ENCODE peak calls at places on chromosome 13, in four cellular contexts. D is GM12878, Y is HCT116, K is K562. L is an unnamed sample.

GRCh38 chr13:38350114-38350617 is 515 bp downstream of the UFM1 start:
- DNase-seq in D (no peak), Y (peak), K (peak), L (peak)

GRCh38 chr13:76663941-76664340 is 222.3 kb downstream of the KCTD12 start:
- DNase-seq in D (no peak), Y (no peak), K (no peak), L (no peak)

GRCh38 chr13:84481958-84482357 is 599.7 kb upstream of the SLITRK1 start:
- DNase-seq in D (no peak), Y (no peak), K (no peak), L (no peak)

GRCh38 chr13:30906411-30906990 is 430 bp downstream of the MEDAG start:
- DNase-seq in D (no peak), Y (no peak), K (no peak), L (no peak)

GRCh38 chr13:92573467-92574057 is 653.0 kb upstream of the GPC6 start:
- DNase-seq in D (no peak), Y (no peak), K (peak), L (no peak)

GRCh38 chr13:66534561-66534960 is 695.6 kb downstream of the PCDH9 start:
- DNase-seq in D (no peak), Y (no peak), K (no peak), L (no peak)

GRCh38 chr13:34833562-34834182 is 108.4 kb upstream of the NBEA start:
- DNase-seq in D (no peak), Y (peak), K (no peak), L (no peak)

GRCh38 chr13:23506071-23506820 is 64.0 kb upstream of the TNFRSF19 start:
- DNase-seq in D (no peak), Y (no peak), K (no peak), L (no peak)

GRCh38 chr13:78660130-78660857 is 1.3 kb upstream of the OBI1 start:
- DNase-seq in D (no peak), Y (no peak), K (no peak), L (no peak)

GRCh38 chr13:34357435-34358232 is 539.7 kb downstream of the RFC3 start:
- DNase-seq in D (no peak), Y (no peak), K (no peak), L (no peak)

GRCh38 chr13:48275507-48275906 is 28.0 kb upstream of the RB1 start:
- DNase-seq in D (no peak), Y (no peak), K (no peak), L (no peak)

GRCh38 chr13:50006426-50007135 is 8.7 kb upstream of the KCNRG start:
- DNase-seq in D (no peak), Y (no peak), K (no peak), L (no peak)

GRCh38 chr13:23851106-23851505 is 38.1 kb downstream of the MIPEP start:
- DNase-seq in D (no peak), Y (no peak), K (no peak), L (no peak)

GRCh38 chr13:97108535-97108910 is 113.6 kb upstream of the MBNL2 start:
- DNase-seq in D (no peak), Y (no peak), K (no peak), L (no peak)

GRCh38 chr13:59201836-59202235 is 961.9 kb downstream of the DIAPH3 start:
- DNase-seq in D (no peak), Y (no peak), K (no peak), L (no peak)

GRCh38 chr13:40235160-40235796 is 431.2 kb downstream of the FOXO1 start:
- DNase-seq in D (no peak), Y (no peak), K (no peak), L (no peak)

GRCh38 chr13:109785141-109785891 is 1.1 kb downstream of the IRS2 start:
- DNase-seq in D (no peak), Y (no peak), K (no peak), L (no peak)

GRCh38 chr13:35475960-35476943 is at the start of gene MAB21L1:
- DNase-seq in D (no peak), Y (no peak), K (no peak), L (no peak)

GRCh38 chr13:73657821-73658540 is 476.2 kb downstream of the KLF12 start:
- DNase-seq in D (no peak), Y (no peak), K (no peak), L (no peak)

GRCh38 chr13:92097337-92097903 is 699.0 kb downstream of the GPC5 start:
- DNase-seq in D (no peak), Y (no peak), K (no peak), L (no peak)

GRCh38 chr13:95007322-95007721 is 293.9 kb downstream of the ABCC4 start:
- DNase-seq in D (no peak), Y (no peak), K (peak), L (no peak)

GRCh38 chr13:77429320-77430142 is 102.6 kb upstream of the MYCBP2 start:
- DNase-seq in D (peak), Y (no peak), K (no peak), L (no peak)

GRCh38 chr13:39765801-39766463 is 110.5 kb downstream of the COG6 start:
- DNase-seq in D (no peak), Y (no peak), K (no peak), L (no peak)

GRCh38 chr13:23325191-23325590 is 108.3 kb downstream of the SACS start:
- DNase-seq in D (peak), Y (no peak), K (no peak), L (no peak)

GRCh38 chr13:32824671-32825070 is 191.6 kb upstream of the KL start:
- DNase-seq in D (no peak), Y (peak), K (no peak), L (no peak)

GRCh38 chr13:97928306-97928705 is 25.2 kb upstream of the IPO5 start:
- DNase-seq in D (no peak), Y (no peak), K (no peak), L (no peak)

GRCh38 chr13:44148159-44148929 is 225.3 kb upstream of the SERP2 start:
- DNase-seq in D (no peak), Y (no peak), K (no peak), L (no peak)

GRCh38 chr13:40194204-40194806 is 472.1 kb downstream of the FOXO1 start:
- DNase-seq in D (no peak), Y (no peak), K (no peak), L (no peak)

GRCh38 chr13:98393873-98394272 is 183.0 kb downstream of the STK24 start:
- DNase-seq in D (no peak), Y (no peak), K (no peak), L (no peak)

GRCh38 chr13:49466240-49466914 is 22.3 kb downstream of the SETDB2 start:
- DNase-seq in D (no peak), Y (no peak), K (no peak), L (no peak)

GRCh38 chr13:97878421-97879375 is 74.8 kb upstream of the IPO5 start:
- DNase-seq in D (no peak), Y (no peak), K (no peak), L (no peak)

GRCh38 chr13:95100525-95101121 is 200.6 kb downstream of the ABCC4 start:
- DNase-seq in D (peak), Y (no peak), K (no peak), L (no peak)

GRCh38 chr13:99895999-99896695 is 75.4 kb downstream of the ZIC5 start:
- DNase-seq in D (no peak), Y (no peak), K (no peak), L (no peak)

GRCh38 chr13:28055362-28055761 is 45.0 kb downstream of the FLT3 start:
- DNase-seq in D (no peak), Y (no peak), K (no peak), L (no peak)

GRCh38 chr13:45511310-45512147 is 46.8 kb downstream of the COG3 start:
- DNase-seq in D (peak), Y (peak), K (peak), L (peak)

GRCh38 chr13:26485786-26486185 is 71.7 kb upstream of the WASF3 start:
- DNase-seq in D (no peak), Y (no peak), K (no peak), L (no peak)
- TF ChIP-seq JUND in D (no peak), Y (no peak), K (no peak), L (no peak)

GRCh38 chr13:113338451-113338850 is 25.5 kb downstream of the GRTP1 start:
- DNase-seq in D (no peak), Y (no peak), K (no peak), L (no peak)

GRCh38 chr13:113337976-113338375 is 26.0 kb downstream of the GRTP1 start:
- DNase-seq in D (no peak), Y (no peak), K (no peak), L (no peak)

GRCh38 chr13:113343692-113343968 is 20.3 kb downstream of the GRTP1 start:
- DNase-seq in D (no peak), Y (no peak), K (no peak), L (no peak)

GRCh38 chr13:113345486-113345885 is 18.4 kb downstream of the GRTP1 start:
- DNase-seq in D (no peak), Y (no peak), K (no peak), L (no peak)

GRCh38 chr13:113342820-113343691 is 20.9 kb downstream of the GRTP1 start:
- DNase-seq in D (no peak), Y (no peak), K (no peak), L (no peak)
- TF ChIP-seq JUND in D (no peak), Y (no peak), K (no peak), L (no peak)

DNA sequence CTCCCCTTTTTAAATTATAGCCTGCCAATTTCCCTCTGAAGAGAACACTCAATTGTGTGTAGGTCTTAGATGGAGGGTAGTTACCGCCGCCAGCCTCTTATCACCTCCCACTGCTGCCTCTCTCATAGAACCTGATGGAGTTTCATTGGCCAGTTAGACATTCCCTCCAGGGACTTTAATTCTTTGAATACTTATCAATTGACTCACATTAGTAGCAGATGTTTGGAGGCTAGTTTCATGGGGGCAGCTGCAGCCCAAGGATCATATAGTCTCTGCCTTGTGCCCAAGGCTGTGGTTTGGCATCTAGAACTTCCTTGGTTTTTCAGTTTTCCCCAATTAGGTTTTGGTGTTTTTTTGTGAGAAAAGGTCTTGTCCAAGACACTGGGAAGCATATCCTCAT is 318.9 kb upstream of the HTR2A start:
- DNase-seq in D (no peak), Y (no peak), K (no peak), L (no peak)
- TF ChIP-seq JUND in D (no peak), Y (no peak), K (no peak), L (no peak)

GRCh38 chr13:52784591-52785340 is 45.1 kb upstream of the CNMD start:
- DNase-seq in D (no peak), Y (no peak), K (no peak), L (no peak)
- TF ChIP-seq JUND in D (no peak), Y (no peak), K (no peak), L (no peak)

DNA sequence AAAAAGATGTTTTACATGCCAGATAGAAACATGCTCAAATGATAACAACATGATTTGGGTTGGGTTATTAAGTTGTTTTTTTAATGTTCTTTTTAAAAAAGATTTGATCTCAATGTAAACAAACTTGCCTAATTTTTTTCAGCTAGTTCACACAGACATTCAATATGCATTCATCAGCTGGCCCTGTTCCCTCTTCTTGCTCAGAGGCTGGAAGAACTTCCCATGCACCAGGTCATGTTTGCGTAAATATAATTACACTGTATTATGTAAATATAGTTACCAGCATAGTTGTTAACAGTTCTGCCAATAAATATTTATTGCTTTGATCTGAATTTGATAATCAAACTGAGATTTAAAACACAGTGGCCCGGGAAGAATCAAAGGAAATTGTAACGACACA is 70.6 kb downstream of the ATP11A start:
- DNase-seq in D (no peak), Y (no peak), K (no peak), L (peak)
- TF ChIP-seq JUND in D (no peak), Y (no peak), K (no peak), L (peak)

GRCh38 chr13:113115363-113116205 is 7.0 kb upstream of the F10 start:
- DNase-seq in D (no peak), Y (no peak), K (no peak), L (no peak)

GRCh38 chr13:113116206-113116800 is 6.3 kb upstream of the F10 start:
- DNase-seq in D (no peak), Y (no peak), K (no peak), L (no peak)

GRCh38 chr13:113114511-113115362 is 7.9 kb upstream of the F10 start:
- DNase-seq in D (no peak), Y (no peak), K (no peak), L (no peak)

GRCh38 chr13:113112893-113113845 is 7.6 kb downstream of the F7 start:
- DNase-seq in D (no peak), Y (no peak), K (no peak), L (no peak)

DNA sequence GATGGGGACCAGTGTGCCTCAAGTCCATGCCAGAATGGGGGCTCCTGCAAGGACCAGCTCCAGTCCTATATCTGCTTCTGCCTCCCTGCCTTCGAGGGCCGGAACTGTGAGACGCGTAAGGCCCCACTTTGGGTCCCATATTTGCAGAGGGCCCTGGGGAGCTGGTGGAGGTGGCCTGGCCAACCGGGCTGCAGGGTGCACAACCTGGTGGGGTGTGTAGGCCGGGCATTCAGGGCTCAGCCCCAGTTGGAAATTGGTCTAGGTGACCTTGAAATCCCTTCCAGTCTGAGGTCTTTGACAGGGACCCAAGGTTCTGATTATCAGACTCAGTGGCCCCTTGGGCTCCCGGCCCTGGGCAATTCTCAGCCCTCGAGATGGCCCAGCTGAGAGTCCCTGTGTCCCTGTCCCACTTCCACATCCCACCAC is 8.3 kb downstream of the F7 start:
- DNase-seq in D (no peak), Y (no peak), K (no peak), L (no peak)
- TF ChIP-seq JUND in D (no peak), Y (no peak), K (no peak), L (no peak)

L was measured in T47D.